ENCODE peak calls at places on chromosomes 13 and 19, in seven cellular contexts. I is islet precursor cell; G is stimulated activated naive CD4-positive, alpha-beta T cell; C is NCI-H146; J is fibroblast of pulmonary artery; P is HTR-8/SVneo; L is AG04450. F is an unnamed sample.
A peak's percentile ranks its signal among the peaks of the same experiment; 100 is the strongest.

GRCh38 chr13:35475131-35475959 is 1.1 kb downstream of the MAB21L1 start:
- DNase-seq in J (peak; percentile 14), G (no peak), C (no peak), P (no peak), I (peak; percentile 73), L (no peak), F (no peak)

GRCh38 chr19:16425993-16426392 is 45.8 kb downstream of the EPS15L1 start:
- DNase-seq in C (no peak), I (no peak), L (no peak), P (no peak), J (no peak), G (no peak), F (no peak)

GRCh38 chr13:21670006-21670882 is 629 bp upstream of the FGF9 start:
- DNase-seq in I (peak; percentile 77), J (peak; percentile 42), P (no peak), G (peak; percentile 33), L (no peak), C (peak; percentile 12), F (peak; percentile 60)

GRCh38 chr13:106407338-106407737 is 128.1 kb downstream of the EFNB2 start:
- DNase-seq in C (no peak), J (no peak), L (no peak), I (no peak), G (no peak), P (no peak), F (no peak)

GRCh38 chr13:66981912-66982311 is 248.2 kb downstream of the PCDH9 start:
- DNase-seq in P (no peak), C (no peak), L (no peak), J (no peak), I (no peak), G (no peak), F (no peak)

GRCh38 chr19:12792048-12792852 is 964 bp downstream of the JUNB start:
- DNase-seq in G (peak; percentile 53), J (peak; percentile 60), P (no peak), I (peak; percentile 82), C (peak; percentile 89), L (no peak), F (peak; percentile 79)

GRCh38 chr19:10288662-10289166 is 1.0 kb upstream of the ICAM5 start:
- DNase-seq in I (peak; percentile 79), L (no peak), G (no peak), J (peak; percentile 40), C (peak; percentile 70), P (no peak), F (no peak)

GRCh38 chr13:114222461-114222968 is 12.2 kb upstream of the CDC16 start:
- DNase-seq in C (no peak), L (no peak), G (no peak), P (no peak), I (peak; percentile 45), J (peak; percentile 80), F (no peak)

GRCh38 chr19:38090561-38090960 is 133.5 kb downstream of the DPF1 start:
- DNase-seq in J (no peak), L (no peak), P (no peak), I (no peak), C (no peak), G (no peak), F (no peak)

GRCh38 chr13:114146173-114146572 is 13.8 kb upstream of the RASA3 start:
- DNase-seq in L (no peak), G (no peak), P (no peak), C (no peak), J (no peak), I (peak; percentile 16), F (no peak)

GRCh38 chr13:107374038-107374437 is 806.1 kb upstream of the ARGLU1 start:
- DNase-seq in C (no peak), J (no peak), I (no peak), L (no peak), P (no peak), G (no peak), F (no peak)

GRCh38 chr19:17576758-17577532 is 21.5 kb downstream of the COLGALT1 start:
- DNase-seq in G (no peak), J (no peak), L (no peak), C (no peak), I (peak; percentile 99), P (no peak), F (no peak)

GRCh38 chr13:74166286-74166685 is 32.1 kb upstream of the KLF12 start:
- DNase-seq in P (no peak), I (no peak), G (no peak), J (no peak), C (no peak), L (no peak), F (no peak)

GRCh38 chr13:113584870-113585671 is 518 bp downstream of the TFDP1 start:
- DNase-seq in L (no peak), P (no peak), G (no peak), J (no peak), C (peak; percentile 65), I (peak; percentile 51), F (peak; percentile 21)

GRCh38 chr13:42970824-42971669 is 21.0 kb downstream of the EPSTI1 start:
- DNase-seq in J (peak; percentile 63), L (no peak), C (peak; percentile 64), G (no peak), P (peak; percentile 36), I (peak; percentile 67), F (peak; percentile 69)

GRCh38 chr13:113932060-113932459 is 41.8 kb downstream of the C13orf46 start:
- DNase-seq in L (no peak), I (no peak), G (no peak), P (no peak), J (no peak), C (no peak), F (no peak)